ENCODE peak calls at places on chromosomes 12 and 14, in five cellular contexts. F is thoracic aorta, Y is right cardiac atrium, C is left ventricle myocardium inferior, I is testis. H is an unnamed sample. For H3K4me1, the result is how much of the 10 kb centered on the place peaks cover.

GRCh38 chr12:53805067-53805466 is 53.3 kb upstream of the CISTR start:
- DNase-seq in F (no peak), Y (no peak), C (no peak), I (no peak), H (no peak)

GRCh38 chr12:108930155-108930554 is 50.3 kb downstream of the DAO start:
- DNase-seq in F (no peak), Y (no peak), C (no peak), I (no peak), H (no peak)

GRCh38 chr14:100881211-100882025 is 22.1 kb downstream of the RTL1 start:
- DNase-seq in F (no peak), Y (peak), C (no peak), I (no peak), H (no peak)

GRCh38 chr12:49335118-49335954 is 1.7 kb downstream of the C1QL4 start:
- DNase-seq in F (no peak), Y (no peak), C (no peak), I (no peak), H (no peak)

GRCh38 chr12:132061197-132061596 is 82.9 kb downstream of the DDX51 start:
- DNase-seq in F (no peak), Y (no peak), C (no peak), I (no peak), H (no peak)

GRCh38 chr14:103867020-103867419 is 19.6 kb upstream of the PPP1R13B start:
- DNase-seq in F (no peak), Y (no peak), C (no peak), I (no peak), H (no peak)

GRCh38 chr14:91114079-91115065 is 499 bp downstream of the DGLUCY start:
- DNase-seq in F (no peak), Y (peak), C (no peak), I (peak), H (peak)

GRCh38 chr12:78157199-78157598 is 326.5 kb downstream of the NAV3 start:
- DNase-seq in F (no peak), Y (no peak), C (no peak), I (no peak), H (no peak)

GRCh38 chr14:103188691-103189480 is 65.6 kb downstream of the TNFAIP2 start:
- DNase-seq in F (no peak), Y (peak), C (peak), I (peak), H (peak)

GRCh38 chr12:131535779-131536178 is 175.1 kb upstream of the SFSWAP start:
- DNase-seq in F (no peak), Y (no peak), C (no peak), I (no peak), H (no peak)

GRCh38 chr12:88309546-88309945 is 167.4 kb downstream of the TMTC3 start:
- DNase-seq in F (no peak), Y (no peak), C (no peak), I (no peak), H (no peak)

GRCh38 chr12:18752280-18752920 is 14.5 kb downstream of the CAPZA3 start:
- DNase-seq in F (no peak), Y (peak), C (peak), I (peak), H (no peak)

GRCh38 chr14:105391541-105391940 is 6.8 kb upstream of the TEX22 start:
- DNase-seq in F (no peak), Y (peak), C (no peak), I (no peak), H (peak)

GRCh38 chr12:114902665-114903393 is 218.9 kb upstream of the TBX3 start:
- DNase-seq in F (no peak), Y (no peak), C (no peak), I (no peak), H (no peak)

GRCh38 chr14:89365071-89365801 is 51.8 kb downstream of the FOXN3 start:
- DNase-seq in F (no peak), Y (no peak), C (no peak), I (no peak), H (no peak)

GRCh38 chr12:46401703-46402102 is 29.1 kb upstream of the SLC38A2 start:
- DNase-seq in F (no peak), Y (peak), C (peak), I (peak), H (no peak)

GRCh38 chr12:87231818-87232217 is 797.4 kb downstream of the C12orf50 start:
- DNase-seq in F (no peak), Y (no peak), C (no peak), I (no peak), H (no peak)

GRCh38 chr12:115387392-115387791 is 703.4 kb upstream of the TBX3 start:
- DNase-seq in F (no peak), Y (no peak), C (no peak), I (no peak), H (no peak)

GRCh38 chr14:25406818-25407217 is 356.9 kb upstream of the STXBP6 start:
- DNase-seq in F (no peak), Y (no peak), C (no peak), I (peak), H (no peak)

DNA sequence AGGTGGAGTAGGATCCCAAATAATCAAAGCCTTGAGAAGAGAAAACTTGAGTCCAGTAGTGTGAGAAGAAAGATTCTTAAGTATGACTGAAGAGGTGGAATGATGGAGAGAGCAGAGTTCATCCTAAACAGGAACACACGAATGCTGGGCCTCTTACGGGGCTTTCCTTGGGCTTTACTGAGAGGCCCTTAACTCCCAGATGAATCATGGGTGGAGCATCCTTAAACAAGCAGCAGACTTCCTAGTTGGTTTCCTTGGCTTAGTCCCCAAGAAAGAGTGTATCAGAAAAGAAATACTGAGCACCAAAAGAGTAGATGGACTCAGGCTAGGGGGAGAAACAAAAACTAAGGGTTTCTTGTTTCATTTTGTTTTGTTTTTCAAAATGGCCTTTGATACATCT is 132.5 kb downstream of the GPR135 start:
- DNase-seq in F (no peak), Y (no peak), C (no peak), I (no peak), H (no peak)
- H3K4me1 ChIP-seq in F (under half), Y (under half), C (half or more), I (under half), H (under half)

GRCh38 chr12:120711411-120711810 is 1.2 kb downstream of the UNC119B start:
- DNase-seq in F (no peak), Y (no peak), C (no peak), I (no peak), H (no peak)
- H3K4me1 ChIP-seq in F (under half), Y (under half), C (under half), I (under half), H (under half)

GRCh38 chr12:102351326-102351725 is 129.0 kb downstream of the IGF1 start:
- DNase-seq in F (no peak), Y (no peak), C (no peak), I (no peak), H (no peak)

GRCh38 chr12:102344691-102345090 is 135.7 kb downstream of the IGF1 start:
- DNase-seq in F (no peak), Y (no peak), C (no peak), I (no peak), H (no peak)

GRCh38 chr12:102349079-102349478 is 131.3 kb downstream of the IGF1 start:
- DNase-seq in F (no peak), Y (no peak), C (no peak), I (no peak), H (no peak)

GRCh38 chr12:102347761-102348160 is 132.6 kb downstream of the IGF1 start:
- DNase-seq in F (no peak), Y (no peak), C (no peak), I (no peak), H (no peak)

DNA sequence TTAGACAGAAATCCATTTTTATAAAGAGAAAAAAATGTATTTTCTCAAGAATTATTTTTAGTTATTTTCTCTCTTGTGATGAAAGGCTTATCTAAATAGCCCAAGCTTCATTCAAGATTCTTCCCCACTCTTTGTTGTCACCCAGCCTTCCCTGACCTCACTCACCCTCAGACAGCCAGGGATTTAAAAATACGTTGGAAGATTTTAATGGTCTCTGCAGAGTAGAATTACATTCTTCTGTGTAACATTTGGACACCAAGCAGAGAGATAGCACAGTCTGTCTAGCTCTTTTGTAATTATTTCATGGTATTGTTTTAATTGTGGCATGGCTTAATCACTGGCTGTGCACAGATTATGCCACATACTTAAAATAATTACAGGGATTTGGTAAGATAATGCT is 130.3 kb downstream of the IGF1 start:
- DNase-seq in F (no peak), Y (no peak), C (no peak), I (no peak), H (no peak)
- H3K4me1 ChIP-seq in F (under half), Y (under half), C (under half), I (under half), H (under half)

DNA sequence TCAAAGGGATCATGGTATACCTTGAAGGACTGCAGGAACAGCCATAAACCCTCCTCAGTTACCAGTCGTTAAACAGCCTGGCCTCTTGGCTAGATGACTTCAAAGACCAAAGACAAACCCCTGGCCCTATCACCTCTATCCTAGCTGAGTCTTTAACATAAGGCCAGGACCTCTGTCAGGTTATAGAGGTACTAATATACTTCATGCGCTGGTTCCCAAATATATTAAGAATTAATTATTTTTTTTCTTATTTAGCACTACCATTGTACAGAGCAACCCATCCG is 459.8 kb downstream of the RAD51B start:
- DNase-seq in F (no peak), Y (no peak), C (no peak), I (no peak), H (no peak)
- H3K4me1 ChIP-seq in F (under half), Y (under half), C (under half), I (under half), H (under half)

DNA sequence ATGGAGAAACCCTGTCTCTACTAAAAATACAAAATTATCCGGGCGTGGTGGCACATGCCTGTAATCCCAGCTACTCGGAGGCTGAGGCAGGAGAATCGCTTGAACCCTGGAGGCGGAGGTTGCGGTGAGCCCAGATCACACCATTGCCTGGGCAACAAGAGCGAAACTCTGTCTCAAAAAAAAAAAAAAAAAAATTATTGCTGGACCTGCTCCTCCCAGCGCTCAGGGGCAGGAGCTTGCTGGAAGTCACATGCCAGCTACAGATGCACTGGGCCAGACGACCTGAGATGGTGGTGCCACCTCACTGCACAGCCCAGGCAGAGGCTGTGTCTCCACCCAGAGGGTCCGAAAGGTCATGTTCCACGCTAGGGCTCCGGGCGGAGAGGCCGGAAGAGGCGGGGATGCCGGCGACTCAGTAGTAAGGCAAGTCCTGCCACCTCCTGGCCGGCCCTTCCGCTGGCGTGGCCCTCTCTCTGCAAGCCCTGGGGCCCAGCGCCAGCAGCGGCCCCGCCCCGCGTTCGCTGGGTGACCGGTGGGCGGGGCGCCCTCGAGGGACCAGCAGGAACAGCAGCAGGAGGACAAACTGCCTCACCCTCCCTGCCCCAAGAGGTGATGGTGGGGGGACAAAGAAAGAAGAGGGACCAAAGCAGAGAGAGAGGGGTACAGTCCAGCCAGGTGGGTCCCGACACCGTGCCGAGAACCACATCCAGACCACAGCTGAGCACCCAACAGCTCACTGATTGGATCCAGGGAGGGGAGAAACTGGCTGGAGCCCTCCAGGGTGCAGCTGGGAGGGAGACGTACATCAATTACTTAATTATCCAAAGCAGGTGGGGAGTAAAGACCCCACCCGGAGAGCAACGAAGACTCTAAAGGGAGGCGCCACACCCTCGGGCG is 3.6 kb upstream of the RHOF start:
- DNase-seq in F (peak), Y (peak), C (peak), I (peak), H (peak)
- H3K4me1 ChIP-seq in F (under half), Y (under half), C (half or more), I (half or more), H (half or more)

GRCh38 chr12:34048714-34049113 is 26.4 kb downstream of the ALG10 start:
- DNase-seq in F (no peak), Y (no peak), C (no peak), I (no peak), H (no peak)

GRCh38 chr12:34051486-34051885 is 29.2 kb downstream of the ALG10 start:
- DNase-seq in F (no peak), Y (no peak), C (no peak), I (no peak), H (no peak)

GRCh38 chr12:34046570-34046969 is 24.3 kb downstream of the ALG10 start:
- DNase-seq in F (no peak), Y (no peak), C (no peak), I (no peak), H (no peak)
- H3K4me1 ChIP-seq in F (under half), Y (under half), C (under half), I (under half), H (under half)

H was measured in psoas muscle.